ENCODE peak calls at places on chromosome 3, in four cellular contexts. W, C, Z and Y are unnamed samples.
A peak's percentile ranks its signal among the peaks of the same experiment; 100 is the strongest.

GRCh38 chr3:34017757-34018156 is 219.3 kb downstream of the PDCD6IP start:
- DNase-seq in W (no peak), C (no peak), Z (no peak), Y (no peak)

GRCh38 chr3:131421957-131422498 is 40.5 kb downstream of the NUDT16 start:
- DNase-seq in W (no peak), C (no peak), Z (no peak), Y (no peak)

GRCh38 chr3:17033516-17034168 is 148.9 kb downstream of the PLCL2 start:
- DNase-seq in W (no peak), C (no peak), Z (no peak), Y (peak; percentile 21)

GRCh38 chr3:125622381-125622788 is 27.1 kb upstream of the OSBPL11 start:
- DNase-seq in W (no peak), C (peak; percentile 42), Z (no peak), Y (no peak)

GRCh38 chr3:23159929-23160328 is 43.2 kb upstream of the UBE2E2 start:
- DNase-seq in W (no peak), C (no peak), Z (no peak), Y (no peak)

GRCh38 chr3:171606151-171606751 is 146.0 kb upstream of the TNIK start:
- DNase-seq in W (no peak), C (no peak), Z (no peak), Y (no peak)

GRCh38 chr3:161221881-161222600 is 930 bp downstream of the NMD3 start:
- DNase-seq in W (no peak), C (no peak), Z (peak; percentile 12), Y (no peak)

GRCh38 chr3:61725851-61726333 is 164.5 kb downstream of the PTPRG start:
- DNase-seq in W (no peak), C (no peak), Z (no peak), Y (peak; percentile 78)

GRCh38 chr3:107942244-107942643 is 148.6 kb downstream of the CD47 start:
- DNase-seq in W (no peak), C (no peak), Z (peak; percentile 9), Y (no peak)

GRCh38 chr3:143601738-143602480 is 246.4 kb downstream of the SLC9A9 start:
- DNase-seq in W (no peak), C (peak; percentile 56), Z (no peak), Y (peak; percentile 6)

GRCh38 chr3:184399410-184399809 is 19.6 kb downstream of the CHRD start:
- DNase-seq in W (no peak), C (no peak), Z (no peak), Y (no peak)

GRCh38 chr3:14142567-14143270 is 17.9 kb downstream of the TMEM43 start:
- DNase-seq in W (no peak), C (no peak), Z (peak; percentile 25), Y (peak; percentile 77)

GRCh38 chr3:156037356-156037755 is 83.0 kb upstream of the KCNAB1 start:
- DNase-seq in W (no peak), C (no peak), Z (no peak), Y (no peak)

GRCh38 chr3:10505050-10505790 is at the start of gene ATP2B2:
- DNase-seq in W (peak; percentile 62), C (no peak), Z (peak; percentile 10), Y (no peak)